ENCODE peak calls at places on chromosomes 2 and 18, in four cellular contexts. One of them, this sample, is unnamed.

GRCh38 chr2:126482582-126483464 is 173.1 kb upstream of the GYPC start:
- DNase-seq in Peyer's patch: no peak
- DNase-seq in A549: no peak
- DNase-seq in heart left ventricle: no peak
- DNase-seq in this sample: no peak

GRCh38 chr18:69898241-69898861 is 49.3 kb downstream of the CD226 start:
- DNase-seq in Peyer's patch: no peak
- DNase-seq in heart left ventricle: no peak
- DNase-seq in A549: no peak
- DNase-seq in this sample: no peak

GRCh38 chr2:75627902-75628504 is 18.6 kb upstream of the MRPL19 start:
- DNase-seq in A549: peak; percentile 80
- DNase-seq in heart left ventricle: peak; percentile 69
- DNase-seq in Peyer's patch: peak; percentile 85
- DNase-seq in this sample: peak; percentile 50

GRCh38 chr2:56519806-56520205 is 336.0 kb downstream of the CCDC85A start:
- DNase-seq in A549: no peak
- DNase-seq in Peyer's patch: no peak
- DNase-seq in heart left ventricle: no peak
- DNase-seq in this sample: no peak

GRCh38 chr2:176447616-176448015 is 178.4 kb downstream of the MTX2 start:
- DNase-seq in Peyer's patch: no peak
- DNase-seq in heart left ventricle: no peak
- DNase-seq in A549: no peak
- DNase-seq in this sample: no peak

GRCh38 chr18:57956495-57956894 is 87.5 kb upstream of the NEDD4L start:
- DNase-seq in Peyer's patch: peak; percentile 64
- DNase-seq in heart left ventricle: no peak
- DNase-seq in A549: no peak
- DNase-seq in this sample: no peak

GRCh38 chr2:191870744-191871143 is 23.9 kb upstream of the CAVIN2 start:
- DNase-seq in heart left ventricle: no peak
- DNase-seq in A549: no peak
- DNase-seq in Peyer's patch: no peak
- DNase-seq in this sample: no peak

GRCh38 chr18:34514238-34514637 is 195.9 kb upstream of the DTNA start:
- DNase-seq in Peyer's patch: no peak
- DNase-seq in heart left ventricle: no peak
- DNase-seq in A549: no peak
- DNase-seq in this sample: no peak

GRCh38 chr2:183224933-183225332 is 100.7 kb downstream of the NUP35 start:
- DNase-seq in Peyer's patch: no peak
- DNase-seq in heart left ventricle: no peak
- DNase-seq in A549: no peak
- DNase-seq in this sample: no peak

GRCh38 chr2:195368530-195369216 is 288.4 kb upstream of the SLC39A10 start:
- DNase-seq in Peyer's patch: no peak
- DNase-seq in A549: no peak
- DNase-seq in heart left ventricle: no peak
- DNase-seq in this sample: no peak

GRCh38 chr18:49052891-49053644 is 102.3 kb upstream of the SMAD7 start:
- DNase-seq in A549: no peak
- DNase-seq in heart left ventricle: no peak
- DNase-seq in Peyer's patch: peak; percentile 71
- DNase-seq in this sample: peak; percentile 44

GRCh38 chr2:53442783-53443182 is 324.8 kb upstream of the CHAC2 start:
- DNase-seq in A549: no peak
- DNase-seq in Peyer's patch: no peak
- DNase-seq in heart left ventricle: no peak
- DNase-seq in this sample: no peak

GRCh38 chr18:63936156-63936931 is 12.8 kb upstream of the HMSD start:
- DNase-seq in A549: peak; percentile 57
- DNase-seq in Peyer's patch: peak; percentile 92
- DNase-seq in heart left ventricle: peak; percentile 85
- DNase-seq in this sample: peak; percentile 59

GRCh38 chr18:12803069-12803936 is 80.7 kb downstream of the PTPN2 start:
- DNase-seq in heart left ventricle: no peak
- DNase-seq in A549: no peak
- DNase-seq in Peyer's patch: no peak
- DNase-seq in this sample: no peak

GRCh38 chr18:31647354-31647753 is 37.0 kb downstream of the B4GALT6 start:
- DNase-seq in heart left ventricle: no peak
- DNase-seq in A549: no peak
- DNase-seq in Peyer's patch: peak; percentile 71
- DNase-seq in this sample: no peak

GRCh38 chr2:221999702-222000101 is 299.1 kb downstream of the PAX3 start:
- DNase-seq in heart left ventricle: no peak
- DNase-seq in A549: no peak
- DNase-seq in Peyer's patch: no peak
- DNase-seq in this sample: no peak

GRCh38 chr2:179098080-179098689 is 48.2 kb upstream of the CCDC141 start:
- DNase-seq in Peyer's patch: no peak
- DNase-seq in A549: no peak
- DNase-seq in heart left ventricle: no peak
- DNase-seq in this sample: no peak

GRCh38 chr2:72211777-72212515 is 64.3 kb upstream of the CYP26B1 start:
- DNase-seq in heart left ventricle: no peak
- DNase-seq in A549: no peak
- DNase-seq in Peyer's patch: no peak
- DNase-seq in this sample: no peak

GRCh38 chr18:32576296-32576916 is 105.7 kb upstream of the GAREM1 start:
- DNase-seq in heart left ventricle: no peak
- DNase-seq in A549: no peak
- DNase-seq in Peyer's patch: no peak
- DNase-seq in this sample: no peak

GRCh38 chr2:228545749-228546148 is 364.3 kb upstream of the SPHKAP start:
- DNase-seq in heart left ventricle: no peak
- DNase-seq in A549: no peak
- DNase-seq in Peyer's patch: no peak
- DNase-seq in this sample: no peak

GRCh38 chr18:59308201-59309014 is 10.0 kb downstream of the CPLX4 start:
- DNase-seq in heart left ventricle: peak; percentile 83
- DNase-seq in Peyer's patch: peak; percentile 82
- DNase-seq in A549: peak; percentile 61
- DNase-seq in this sample: peak; percentile 44

GRCh38 chr18:35481960-35482366 is 15.8 kb downstream of the INO80C start:
- DNase-seq in heart left ventricle: no peak
- DNase-seq in A549: no peak
- DNase-seq in Peyer's patch: no peak
- DNase-seq in this sample: no peak

GRCh38 chr2:19198376-19198775 is 160.0 kb downstream of the OSR1 start:
- DNase-seq in Peyer's patch: no peak
- DNase-seq in A549: no peak
- DNase-seq in heart left ventricle: no peak
- DNase-seq in this sample: no peak

GRCh38 chr2:168427451-168427850 is 28.6 kb upstream of the CERS6 start:
- DNase-seq in heart left ventricle: no peak
- DNase-seq in Peyer's patch: no peak
- DNase-seq in A549: no peak
- DNase-seq in this sample: no peak

GRCh38 chr2:206201075-206201848 is 41.6 kb downstream of the EEF1B2 start:
- DNase-seq in heart left ventricle: no peak
- DNase-seq in A549: no peak
- DNase-seq in Peyer's patch: no peak
- DNase-seq in this sample: no peak

GRCh38 chr2:205076405-205076804 is 531.1 kb downstream of the PARD3B start:
- DNase-seq in Peyer's patch: no peak
- DNase-seq in A549: no peak
- DNase-seq in heart left ventricle: no peak
- DNase-seq in this sample: no peak

GRCh38 chr2:236988690-236989639 is 96.7 kb upstream of the COPS8 start:
- DNase-seq in A549: no peak
- DNase-seq in heart left ventricle: peak; percentile 72
- DNase-seq in Peyer's patch: peak; percentile 81
- DNase-seq in this sample: peak; percentile 72

GRCh38 chr2:68483011-68483410 is 15.6 kb downstream of the APLF start:
- DNase-seq in heart left ventricle: no peak
- DNase-seq in Peyer's patch: no peak
- DNase-seq in A549: no peak
- DNase-seq in this sample: no peak

GRCh38 chr2:113848758-113849460 is 41.0 kb upstream of the ACTR3 start:
- DNase-seq in heart left ventricle: no peak
- DNase-seq in A549: peak; percentile 25
- DNase-seq in Peyer's patch: no peak
- DNase-seq in this sample: no peak

GRCh38 chr2:37916512-37917082 is 8.5 kb upstream of the RMDN2 start:
- DNase-seq in Peyer's patch: no peak
- DNase-seq in A549: no peak
- DNase-seq in heart left ventricle: peak; percentile 71
- DNase-seq in this sample: peak; percentile 87

GRCh38 chr18:52999633-53000032 is 659.6 kb downstream of the DCC start:
- DNase-seq in heart left ventricle: no peak
- DNase-seq in A549: no peak
- DNase-seq in Peyer's patch: no peak
- DNase-seq in this sample: no peak

GRCh38 chr18:53004798-53005197 is 664.8 kb downstream of the DCC start:
- DNase-seq in Peyer's patch: no peak
- DNase-seq in heart left ventricle: no peak
- DNase-seq in A549: no peak
- DNase-seq in this sample: no peak
- TF ChIP-seq CTCF in Peyer's patch: no peak
- TF ChIP-seq CTCF in heart left ventricle: no peak
- TF ChIP-seq CTCF in A549: no peak
- TF ChIP-seq CTCF in this sample: no peak

DNA sequence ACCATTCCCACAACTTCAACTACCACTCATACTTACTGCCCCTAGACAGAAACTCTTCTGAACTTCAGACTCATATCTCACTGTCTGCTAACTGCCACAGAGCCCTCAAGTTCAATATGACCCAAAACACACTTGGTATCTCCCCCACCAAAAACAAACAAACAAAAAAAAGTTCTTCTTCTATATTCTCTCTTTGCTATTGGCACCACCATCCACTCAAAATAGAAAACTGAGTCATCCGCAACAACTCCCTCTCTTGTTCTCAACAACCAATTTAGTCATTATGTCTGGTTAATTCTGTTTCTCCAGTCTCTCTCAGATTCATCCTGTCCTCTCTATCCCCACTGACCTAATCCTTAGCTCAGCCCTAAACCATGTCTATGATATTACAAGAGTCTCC is 7.2 kb upstream of the DCTN1 start:
- DNase-seq in A549: no peak
- DNase-seq in heart left ventricle: no peak
- DNase-seq in Peyer's patch: no peak
- DNase-seq in this sample: no peak
- H3K27ac ChIP-seq in A549: no peak overlapping the region
- H3K27ac ChIP-seq in heart left ventricle: no peak overlapping the region
- H3K27ac ChIP-seq in Peyer's patch: no peak overlapping the region
- H3K27ac ChIP-seq in this sample: peak overlapping the region; percentile 33

GRCh38 chr2:8629402-8629801 is 52.5 kb upstream of the ID2 start:
- DNase-seq in Peyer's patch: no peak
- DNase-seq in A549: no peak
- DNase-seq in heart left ventricle: no peak
- DNase-seq in this sample: no peak
- H3K4me1 ChIP-seq in Peyer's patch: no peaks in the 10 kb centered on the region
- H3K4me1 ChIP-seq in A549: peaks cover 92% of the 10 kb centered on the region
- H3K4me1 ChIP-seq in heart left ventricle: peaks cover 3% of the 10 kb centered on the region
- H3K4me1 ChIP-seq in this sample: no peaks in the 10 kb centered on the region

GRCh38 chr2:65711863-65712262 is 279.5 kb upstream of the SPRED2 start:
- DNase-seq in Peyer's patch: no peak
- DNase-seq in heart left ventricle: no peak
- DNase-seq in A549: no peak
- DNase-seq in this sample: no peak

GRCh38 chr2:65706376-65706775 is 274.0 kb upstream of the SPRED2 start:
- DNase-seq in A549: no peak
- DNase-seq in heart left ventricle: no peak
- DNase-seq in Peyer's patch: no peak
- DNase-seq in this sample: no peak

GRCh38 chr2:65708129-65708528 is 275.7 kb upstream of the SPRED2 start:
- DNase-seq in Peyer's patch: no peak
- DNase-seq in heart left ventricle: no peak
- DNase-seq in A549: no peak
- DNase-seq in this sample: no peak

GRCh38 chr2:65710356-65710755 is 278.0 kb upstream of the SPRED2 start:
- DNase-seq in A549: no peak
- DNase-seq in Peyer's patch: no peak
- DNase-seq in heart left ventricle: no peak
- DNase-seq in this sample: no peak

GRCh38 chr2:65710779-65711295 is 278.4 kb upstream of the SPRED2 start:
- DNase-seq in heart left ventricle: no peak
- DNase-seq in A549: peak; percentile 19
- DNase-seq in Peyer's patch: no peak
- DNase-seq in this sample: no peak
- TF ChIP-seq CTCF in heart left ventricle: peak; percentile 6
- TF ChIP-seq CTCF in A549: peak; percentile 26
- TF ChIP-seq CTCF in Peyer's patch: no peak
- TF ChIP-seq CTCF in this sample: no peak

GRCh38 chr2:11705711-11706110 is 35.7 kb upstream of the NTSR2 start:
- DNase-seq in Peyer's patch: no peak
- DNase-seq in heart left ventricle: no peak
- DNase-seq in A549: no peak
- DNase-seq in this sample: no peak

GRCh38 chr2:11708106-11708505 is 38.1 kb upstream of the NTSR2 start:
- DNase-seq in heart left ventricle: no peak
- DNase-seq in A549: no peak
- DNase-seq in Peyer's patch: no peak
- DNase-seq in this sample: no peak

GRCh38 chr2:11702946-11703345 is 33.0 kb upstream of the NTSR2 start:
- DNase-seq in heart left ventricle: no peak
- DNase-seq in A549: no peak
- DNase-seq in Peyer's patch: no peak
- DNase-seq in this sample: no peak

GRCh38 chr2:11703700-11704099 is 33.7 kb upstream of the NTSR2 start:
- DNase-seq in Peyer's patch: no peak
- DNase-seq in A549: no peak
- DNase-seq in heart left ventricle: no peak
- DNase-seq in this sample: no peak

DNA sequence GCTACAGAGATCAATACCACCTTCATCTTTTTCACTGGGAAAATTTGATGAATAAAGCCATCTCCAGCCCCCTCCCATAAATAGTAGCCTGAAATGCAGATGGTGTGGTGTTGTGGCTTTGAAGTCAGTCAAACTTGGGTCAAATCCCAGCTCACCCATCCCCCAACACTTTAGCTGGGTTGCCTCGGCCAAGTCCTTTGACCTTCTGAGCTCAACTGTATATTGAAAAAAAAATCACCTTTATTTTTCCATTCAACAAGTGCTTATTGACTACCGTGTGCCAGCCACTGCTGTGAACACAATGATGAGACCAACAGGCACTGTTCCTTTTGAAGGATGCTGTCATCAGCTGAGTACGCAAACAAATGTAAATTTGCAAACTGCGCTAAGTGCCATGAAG is 35.1 kb upstream of the NTSR2 start:
- DNase-seq in A549: no peak
- DNase-seq in heart left ventricle: no peak
- DNase-seq in Peyer's patch: no peak
- DNase-seq in this sample: no peak
- H3K27ac ChIP-seq in A549: no peak overlapping the region
- H3K27ac ChIP-seq in heart left ventricle: no peak overlapping the region
- H3K27ac ChIP-seq in Peyer's patch: no peak overlapping the region
- H3K27ac ChIP-seq in this sample: no peak overlapping the region